ENCODE peak calls at places on chromosomes 16 and 17, in four cellular contexts. One of them, this sample, is unnamed.

GRCh38 chr16:81758376-81758775 is 20.7 kb upstream of the PLCG2 start:
- DNase-seq in HepG2: peak
- DNase-seq in GM12878: no peak
- DNase-seq in K562: no peak
- DNase-seq in this sample: no peak

GRCh38 chr17:45123930-45124796 is 8.2 kb downstream of the PLCD3 start:
- DNase-seq in HepG2: peak
- DNase-seq in GM12878: no peak
- DNase-seq in K562: peak
- DNase-seq in this sample: no peak

GRCh38 chr16:69567031-69567680 is 1.4 kb downstream of the NFAT5 start:
- DNase-seq in HepG2: peak
- DNase-seq in GM12878: no peak
- DNase-seq in K562: peak
- DNase-seq in this sample: peak

GRCh38 chr17:5097101-5097834 is 14.4 kb downstream of the ZNF232 start:
- DNase-seq in HepG2: no peak
- DNase-seq in GM12878: no peak
- DNase-seq in K562: no peak
- DNase-seq in this sample: no peak

GRCh38 chr17:20206068-20206467 is 196.9 kb downstream of the SPECC1 start:
- DNase-seq in HepG2: no peak
- DNase-seq in GM12878: no peak
- DNase-seq in K562: peak
- DNase-seq in this sample: no peak

GRCh38 chr16:53991181-53992056 is 287.5 kb downstream of the FTO start:
- DNase-seq in HepG2: peak
- DNase-seq in GM12878: no peak
- DNase-seq in K562: no peak
- DNase-seq in this sample: peak

GRCh38 chr17:77460514-77461046 is 319.8 kb downstream of the SEC14L1 start:
- DNase-seq in HepG2: no peak
- DNase-seq in GM12878: no peak
- DNase-seq in K562: no peak
- DNase-seq in this sample: no peak

GRCh38 chr16:3444032-3444388 is 530 bp downstream of the NAA60 start:
- DNase-seq in HepG2: peak
- DNase-seq in GM12878: no peak
- DNase-seq in K562: no peak
- DNase-seq in this sample: no peak

GRCh38 chr16:84117482-84117843 is 721 bp upstream of the MBTPS1 start:
- DNase-seq in HepG2: no peak
- DNase-seq in GM12878: no peak
- DNase-seq in K562: peak
- DNase-seq in this sample: peak

GRCh38 chr17:67441052-67441738 is 64.1 kb downstream of the PITPNC1 start:
- DNase-seq in HepG2: peak
- DNase-seq in GM12878: no peak
- DNase-seq in K562: no peak
- DNase-seq in this sample: no peak

GRCh38 chr17:36657763-36658490 is 56.5 kb downstream of the MRM1 start:
- DNase-seq in HepG2: no peak
- DNase-seq in GM12878: no peak
- DNase-seq in K562: peak
- DNase-seq in this sample: peak

GRCh38 chr16:69083306-69083941 is 22.0 kb upstream of the HAS3 start:
- DNase-seq in HepG2: no peak
- DNase-seq in GM12878: no peak
- DNase-seq in K562: no peak
- DNase-seq in this sample: no peak

GRCh38 chr17:17170346-17170976 is 35.7 kb downstream of the PLD6 start:
- DNase-seq in HepG2: no peak
- DNase-seq in GM12878: no peak
- DNase-seq in K562: no peak
- DNase-seq in this sample: no peak

GRCh38 chr16:75229172-75230031 is 10.6 kb downstream of the CTRB1 start:
- DNase-seq in HepG2: no peak
- DNase-seq in GM12878: no peak
- DNase-seq in K562: no peak
- DNase-seq in this sample: no peak

GRCh38 chr17:41717408-41718286 is 5.5 kb downstream of the GAST start:
- DNase-seq in HepG2: no peak
- DNase-seq in GM12878: no peak
- DNase-seq in K562: no peak
- DNase-seq in this sample: no peak

GRCh38 chr16:87995644-87996043 is 44.4 kb downstream of the BANP start:
- DNase-seq in HepG2: no peak
- DNase-seq in GM12878: no peak
- DNase-seq in K562: no peak
- DNase-seq in this sample: no peak

GRCh38 chr16:1639282-1639681 is 27.1 kb downstream of the CRAMP1 start:
- DNase-seq in HepG2: peak
- DNase-seq in GM12878: no peak
- DNase-seq in K562: no peak
- DNase-seq in this sample: no peak

GRCh38 chr16:75377971-75378386 is 55.3 kb downstream of the CFDP1 start:
- DNase-seq in HepG2: no peak
- DNase-seq in GM12878: no peak
- DNase-seq in K562: no peak
- DNase-seq in this sample: no peak

GRCh38 chr17:4072487-4073157 is 70.2 kb downstream of the ZZEF1 start:
- DNase-seq in HepG2: no peak
- DNase-seq in GM12878: no peak
- DNase-seq in K562: no peak
- DNase-seq in this sample: no peak

GRCh38 chr17:1518410-1518809 is 2.0 kb upstream of the INPP5K start:
- DNase-seq in HepG2: no peak
- DNase-seq in GM12878: no peak
- DNase-seq in K562: no peak
- DNase-seq in this sample: no peak

GRCh38 chr16:81626181-81626674 is 152.9 kb upstream of the PLCG2 start:
- DNase-seq in HepG2: no peak
- DNase-seq in GM12878: no peak
- DNase-seq in K562: no peak
- DNase-seq in this sample: no peak

GRCh38 chr16:27550582-27550920 is 607 bp downstream of the KATNIP start:
- DNase-seq in HepG2: no peak
- DNase-seq in GM12878: no peak
- DNase-seq in K562: no peak
- DNase-seq in this sample: no peak

GRCh38 chr16:21590287-21590686 is 9.1 kb upstream of the METTL9 start:
- DNase-seq in HepG2: no peak
- DNase-seq in GM12878: no peak
- DNase-seq in K562: no peak
- DNase-seq in this sample: no peak

GRCh38 chr17:4846635-4847390 is 13.7 kb downstream of the MINK1 start:
- DNase-seq in HepG2: peak
- DNase-seq in GM12878: no peak
- DNase-seq in K562: no peak
- DNase-seq in this sample: no peak

GRCh38 chr17:32783602-32784001 is 93.3 kb downstream of the MYO1D start:
- DNase-seq in HepG2: peak
- DNase-seq in GM12878: peak
- DNase-seq in K562: peak
- DNase-seq in this sample: peak

GRCh38 chr17:37220609-37220953 is 155.2 kb upstream of the C17orf78 start:
- DNase-seq in HepG2: no peak
- DNase-seq in GM12878: no peak
- DNase-seq in K562: no peak
- DNase-seq in this sample: peak

GRCh38 chr16:47467501-47467900 is 6.4 kb downstream of the PHKB start:
- DNase-seq in HepG2: no peak
- DNase-seq in GM12878: no peak
- DNase-seq in K562: no peak
- DNase-seq in this sample: no peak

GRCh38 chr17:71329310-71330098 is 791.3 kb upstream of the SOX9 start:
- DNase-seq in HepG2: no peak
- DNase-seq in GM12878: no peak
- DNase-seq in K562: no peak
- DNase-seq in this sample: no peak

GRCh38 chr16:1575578-1575977 is 36.3 kb downstream of the IFT140 start:
- DNase-seq in HepG2: peak
- DNase-seq in GM12878: no peak
- DNase-seq in K562: no peak
- DNase-seq in this sample: no peak

GRCh38 chr16:55706739-55707487 is 51.1 kb downstream of the SLC6A2 start:
- DNase-seq in HepG2: no peak
- DNase-seq in GM12878: no peak
- DNase-seq in K562: no peak
- DNase-seq in this sample: no peak

GRCh38 chr16:56302506-56302905 is 111.2 kb downstream of the GNAO1 start:
- DNase-seq in HepG2: no peak
- DNase-seq in GM12878: no peak
- DNase-seq in K562: no peak
- DNase-seq in this sample: no peak

GRCh38 chr16:85126731-85127662 is 14.7 kb upstream of the CIBAR2 start:
- DNase-seq in HepG2: no peak
- DNase-seq in GM12878: no peak
- DNase-seq in K562: no peak
- DNase-seq in this sample: peak

GRCh38 chr17:69390735-69391501 is 23.6 kb upstream of the MAP2K6 start:
- DNase-seq in HepG2: peak
- DNase-seq in GM12878: no peak
- DNase-seq in K562: no peak
- DNase-seq in this sample: no peak
- TF ChIP-seq FOXM1 in HepG2: no peak
- TF ChIP-seq FOXM1 in GM12878: no peak
- TF ChIP-seq FOXM1 in K562: no peak
- TF ChIP-seq FOXM1 in this sample: no peak

GRCh38 chr17:73286863-73287296 is 24.9 kb downstream of the CDC42EP4 start:
- DNase-seq in HepG2: no peak
- DNase-seq in GM12878: no peak
- DNase-seq in K562: no peak
- DNase-seq in this sample: no peak
- TF ChIP-seq SP1 in HepG2: no peak
- TF ChIP-seq SP1 in GM12878: no peak
- TF ChIP-seq SP1 in K562: no peak
- TF ChIP-seq SP1 in this sample: no peak

GRCh38 chr16:89171216-89172170 is at the start of gene CDH15:
- DNase-seq in HepG2: peak
- DNase-seq in GM12878: peak
- DNase-seq in K562: peak
- DNase-seq in this sample: peak

GRCh38 chr16:89172171-89172900 is 788 bp downstream of the CDH15 start:
- DNase-seq in HepG2: no peak
- DNase-seq in GM12878: no peak
- DNase-seq in K562: no peak
- DNase-seq in this sample: no peak

GRCh38 chr16:89168381-89169189 is 3.0 kb upstream of the CDH15 start:
- DNase-seq in HepG2: no peak
- DNase-seq in GM12878: no peak
- DNase-seq in K562: no peak
- DNase-seq in this sample: no peak

GRCh38 chr16:89169778-89170177 is 1.8 kb upstream of the CDH15 start:
- DNase-seq in HepG2: no peak
- DNase-seq in GM12878: no peak
- DNase-seq in K562: no peak
- DNase-seq in this sample: no peak

DNA sequence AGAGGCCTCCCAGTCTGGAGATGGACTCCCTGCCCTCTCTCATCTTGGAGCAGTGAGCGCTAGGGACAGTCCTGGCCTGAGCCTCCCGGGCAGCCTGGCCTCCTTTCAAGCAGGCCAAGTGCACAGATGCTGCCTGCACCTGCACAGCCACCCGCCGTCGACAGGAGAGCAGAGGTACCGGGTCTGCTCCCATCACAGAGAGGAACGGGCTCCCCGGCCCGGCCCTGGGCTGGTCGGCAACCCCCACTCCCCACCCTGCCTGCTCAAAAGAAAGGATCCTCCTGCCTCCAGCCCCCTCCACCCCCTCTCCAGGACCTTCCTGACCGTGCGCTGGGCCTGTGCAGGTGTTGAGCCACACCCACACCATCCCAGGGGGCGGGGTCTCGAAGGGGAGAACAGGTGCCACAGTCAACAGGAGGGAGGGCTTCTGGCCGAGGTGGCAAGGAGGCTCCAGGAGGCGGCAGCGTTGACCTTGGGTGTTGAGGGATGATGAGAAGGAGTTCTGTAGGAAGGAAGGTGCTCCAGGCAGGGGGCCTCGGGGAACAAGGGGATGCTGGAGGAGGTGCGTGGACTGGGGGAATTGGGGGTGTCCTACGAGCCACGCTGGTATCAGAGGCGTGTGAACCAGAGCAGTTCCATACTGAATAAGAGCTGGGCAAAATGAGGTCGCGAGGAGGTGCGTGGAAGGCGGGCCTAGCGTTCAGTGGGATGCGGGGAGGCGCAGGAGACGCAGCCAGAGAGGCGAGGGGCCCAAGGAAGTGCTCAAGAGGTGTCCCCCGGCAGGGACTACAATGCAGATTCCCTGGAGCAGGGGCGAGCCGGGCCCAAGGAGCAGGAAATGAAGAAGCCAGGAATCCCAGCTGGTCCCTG is 967 bp upstream of the CDH15 start:
- DNase-seq in HepG2: no peak
- DNase-seq in GM12878: no peak
- DNase-seq in K562: no peak
- DNase-seq in this sample: no peak
- TF ChIP-seq FOXM1 in HepG2: no peak
- TF ChIP-seq FOXM1 in GM12878: no peak
- TF ChIP-seq FOXM1 in K562: no peak
- TF ChIP-seq FOXM1 in this sample: no peak

DNA sequence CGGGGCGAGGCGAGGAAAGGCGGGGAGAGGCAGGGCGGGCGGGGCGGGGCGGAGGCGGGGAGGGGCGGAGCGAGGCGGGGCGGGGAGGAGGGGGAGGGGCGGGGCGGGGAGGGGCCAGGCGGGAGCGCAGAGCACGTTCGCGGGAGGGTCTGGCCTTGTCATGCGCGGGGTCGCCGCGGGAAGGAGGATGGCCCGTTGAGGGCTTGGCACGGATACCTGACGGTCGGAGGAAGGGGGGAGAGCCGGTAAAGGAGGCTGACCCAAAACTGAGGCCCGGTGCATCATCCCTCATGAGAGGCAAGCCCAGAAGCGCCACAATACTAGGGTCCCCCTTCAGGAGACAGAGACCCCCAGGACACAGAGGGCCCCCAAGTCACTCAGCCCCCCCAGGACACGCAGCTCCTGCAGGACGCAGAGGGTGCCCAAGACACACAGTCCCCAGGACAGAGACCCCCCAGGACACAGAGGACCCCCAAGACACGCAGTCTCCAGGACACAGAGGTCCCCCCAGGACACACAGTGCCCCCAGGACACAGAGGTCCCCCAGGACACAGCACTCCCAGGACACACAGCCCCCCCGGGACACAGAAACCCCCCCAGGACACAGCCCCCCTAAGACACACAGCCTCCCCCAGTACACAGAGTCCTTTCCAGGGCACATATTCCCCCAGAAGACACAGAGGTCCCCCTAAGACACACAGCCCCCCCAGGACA is 674 bp upstream of the WDR45B start:
- DNase-seq in HepG2: no peak
- DNase-seq in GM12878: no peak
- DNase-seq in K562: peak
- DNase-seq in this sample: peak
- TF ChIP-seq SP1 in HepG2: peak
- TF ChIP-seq SP1 in GM12878: no peak
- TF ChIP-seq SP1 in K562: no peak
- TF ChIP-seq SP1 in this sample: no peak

This sample was measured in HEK293T.